ENCODE peak calls at places on chromosome 2, in eight cellular contexts. One of them, this sample, is unnamed.

GRCh38 chr2:3667151-3667631 is 9.2 kb downstream of the ALLC start:
- DNase-seq in GM23338: no peak
- DNase-seq in transverse colon: no peak
- DNase-seq in uterus: no peak
- DNase-seq in stomach: no peak
- DNase-seq in left ventricle myocardium inferior: no peak
- DNase-seq in tibial artery: no peak
- DNase-seq in PC-9: no peak
- DNase-seq in this sample: no peak

GRCh38 chr2:201697899-201698298 is 545 bp downstream of the MPP4 start:
- DNase-seq in PC-9: peak; percentile 14
- DNase-seq in left ventricle myocardium inferior: no peak
- DNase-seq in stomach: no peak
- DNase-seq in GM23338: no peak
- DNase-seq in transverse colon: no peak
- DNase-seq in uterus: no peak
- DNase-seq in tibial artery: no peak
- DNase-seq in this sample: no peak

GRCh38 chr2:159103411-159103810 is 135.0 kb downstream of the TANC1 start:
- DNase-seq in PC-9: no peak
- DNase-seq in left ventricle myocardium inferior: no peak
- DNase-seq in uterus: no peak
- DNase-seq in tibial artery: no peak
- DNase-seq in stomach: no peak
- DNase-seq in transverse colon: no peak
- DNase-seq in GM23338: no peak
- DNase-seq in this sample: no peak

GRCh38 chr2:136323212-136323611 is 205.3 kb upstream of the CXCR4 start:
- DNase-seq in uterus: no peak
- DNase-seq in transverse colon: no peak
- DNase-seq in left ventricle myocardium inferior: no peak
- DNase-seq in tibial artery: no peak
- DNase-seq in stomach: no peak
- DNase-seq in PC-9: no peak
- DNase-seq in GM23338: no peak
- DNase-seq in this sample: no peak

GRCh38 chr2:135052997-135053474 is 944 bp downstream of the RAB3GAP1 start:
- DNase-seq in left ventricle myocardium inferior: no peak
- DNase-seq in uterus: no peak
- DNase-seq in PC-9: no peak
- DNase-seq in GM23338: peak; percentile 8
- DNase-seq in stomach: no peak
- DNase-seq in transverse colon: no peak
- DNase-seq in tibial artery: no peak
- DNase-seq in this sample: peak; percentile 45

GRCh38 chr2:169363570-169364150 is 1.3 kb upstream of the LRP2 start:
- DNase-seq in tibial artery: no peak
- DNase-seq in transverse colon: peak; percentile 12
- DNase-seq in left ventricle myocardium inferior: no peak
- DNase-seq in uterus: no peak
- DNase-seq in GM23338: peak; percentile 53
- DNase-seq in stomach: no peak
- DNase-seq in PC-9: no peak
- DNase-seq in this sample: peak; percentile 77

GRCh38 chr2:105714141-105714540 is 30.6 kb upstream of the NCK2 start:
- DNase-seq in PC-9: no peak
- DNase-seq in tibial artery: no peak
- DNase-seq in GM23338: no peak
- DNase-seq in uterus: no peak
- DNase-seq in stomach: no peak
- DNase-seq in left ventricle myocardium inferior: no peak
- DNase-seq in transverse colon: no peak
- DNase-seq in this sample: no peak

GRCh38 chr2:94982156-94982555 is 43.4 kb upstream of the MAL start:
- DNase-seq in PC-9: no peak
- DNase-seq in transverse colon: no peak
- DNase-seq in tibial artery: no peak
- DNase-seq in GM23338: no peak
- DNase-seq in left ventricle myocardium inferior: no peak
- DNase-seq in uterus: no peak
- DNase-seq in stomach: no peak
- DNase-seq in this sample: no peak

GRCh38 chr2:88765154-88765948 is 73.9 kb downstream of the RPIA start:
- DNase-seq in uterus: no peak
- DNase-seq in PC-9: no peak
- DNase-seq in left ventricle myocardium inferior: no peak
- DNase-seq in GM23338: peak; percentile 84
- DNase-seq in stomach: peak; percentile 58
- DNase-seq in transverse colon: peak; percentile 72
- DNase-seq in tibial artery: no peak
- DNase-seq in this sample: peak; percentile 54

GRCh38 chr2:212052412-212053159 is 486.0 kb downstream of the ERBB4 start:
- DNase-seq in transverse colon: no peak
- DNase-seq in PC-9: no peak
- DNase-seq in stomach: no peak
- DNase-seq in left ventricle myocardium inferior: no peak
- DNase-seq in uterus: no peak
- DNase-seq in tibial artery: no peak
- DNase-seq in GM23338: no peak
- DNase-seq in this sample: no peak

GRCh38 chr2:156329922-156330726 is 2.4 kb downstream of the NR4A2 start:
- DNase-seq in GM23338: peak; percentile 42
- DNase-seq in PC-9: no peak
- DNase-seq in transverse colon: no peak
- DNase-seq in stomach: no peak
- DNase-seq in tibial artery: no peak
- DNase-seq in left ventricle myocardium inferior: no peak
- DNase-seq in uterus: no peak
- DNase-seq in this sample: no peak

GRCh38 chr2:54483426-54483825 is 27.3 kb downstream of the SPTBN1 start:
- DNase-seq in stomach: no peak
- DNase-seq in PC-9: peak; percentile 57
- DNase-seq in left ventricle myocardium inferior: no peak
- DNase-seq in tibial artery: no peak
- DNase-seq in GM23338: no peak
- DNase-seq in transverse colon: no peak
- DNase-seq in uterus: no peak
- DNase-seq in this sample: no peak

GRCh38 chr2:27049422-27050280 is 1.8 kb upstream of the AGBL5 start:
- DNase-seq in tibial artery: no peak
- DNase-seq in left ventricle myocardium inferior: no peak
- DNase-seq in stomach: no peak
- DNase-seq in transverse colon: peak; percentile 64
- DNase-seq in uterus: no peak
- DNase-seq in GM23338: peak; percentile 37
- DNase-seq in PC-9: no peak
- DNase-seq in this sample: peak; percentile 71

GRCh38 chr2:98446850-98447249 is 2.2 kb downstream of the INPP4A start:
- DNase-seq in GM23338: no peak
- DNase-seq in left ventricle myocardium inferior: no peak
- DNase-seq in uterus: no peak
- DNase-seq in PC-9: no peak
- DNase-seq in transverse colon: no peak
- DNase-seq in stomach: no peak
- DNase-seq in tibial artery: no peak
- DNase-seq in this sample: no peak

GRCh38 chr2:1889099-1889650 is 144.9 kb upstream of the PXDN start:
- DNase-seq in stomach: no peak
- DNase-seq in PC-9: no peak
- DNase-seq in transverse colon: no peak
- DNase-seq in tibial artery: no peak
- DNase-seq in left ventricle myocardium inferior: no peak
- DNase-seq in uterus: no peak
- DNase-seq in GM23338: no peak
- DNase-seq in this sample: no peak
- H3K27ac ChIP-seq in stomach: no peak overlapping the region
- H3K27ac ChIP-seq in PC-9: no peak overlapping the region
- H3K27ac ChIP-seq in transverse colon: no peak overlapping the region
- H3K27ac ChIP-seq in tibial artery: no peak overlapping the region
- H3K27ac ChIP-seq in left ventricle myocardium inferior: no peak overlapping the region
- H3K27ac ChIP-seq in uterus: no peak overlapping the region
- H3K27ac ChIP-seq in GM23338: no peak overlapping the region
- H3K27ac ChIP-seq in this sample: no peak overlapping the region

GRCh38 chr2:48529676-48530032 is 300 bp upstream of the STON1 start:
- DNase-seq in GM23338: no peak
- DNase-seq in PC-9: no peak
- DNase-seq in left ventricle myocardium inferior: no peak
- DNase-seq in uterus: peak; percentile 42
- DNase-seq in tibial artery: no peak
- DNase-seq in stomach: no peak
- DNase-seq in transverse colon: no peak
- DNase-seq in this sample: no peak

GRCh38 chr2:48531141-48531648 is 1.2 kb downstream of the STON1 start:
- DNase-seq in GM23338: peak; percentile 73
- DNase-seq in left ventricle myocardium inferior: no peak
- DNase-seq in PC-9: no peak
- DNase-seq in uterus: peak; percentile 68
- DNase-seq in tibial artery: no peak
- DNase-seq in stomach: no peak
- DNase-seq in transverse colon: no peak
- DNase-seq in this sample: no peak

GRCh38 chr2:48532824-48533223 is 2.9 kb downstream of the STON1 start:
- DNase-seq in transverse colon: no peak
- DNase-seq in PC-9: no peak
- DNase-seq in stomach: no peak
- DNase-seq in left ventricle myocardium inferior: no peak
- DNase-seq in tibial artery: no peak
- DNase-seq in uterus: no peak
- DNase-seq in GM23338: no peak
- DNase-seq in this sample: no peak

GRCh38 chr2:48530033-48530804 is at the start of gene STON1:
- DNase-seq in uterus: peak; percentile 74
- DNase-seq in transverse colon: peak; percentile 39
- DNase-seq in left ventricle myocardium inferior: peak; percentile 63
- DNase-seq in PC-9: peak; percentile 31
- DNase-seq in stomach: peak; percentile 30
- DNase-seq in GM23338: peak; percentile 60
- DNase-seq in tibial artery: peak; percentile 51
- DNase-seq in this sample: peak; percentile 50

DNA sequence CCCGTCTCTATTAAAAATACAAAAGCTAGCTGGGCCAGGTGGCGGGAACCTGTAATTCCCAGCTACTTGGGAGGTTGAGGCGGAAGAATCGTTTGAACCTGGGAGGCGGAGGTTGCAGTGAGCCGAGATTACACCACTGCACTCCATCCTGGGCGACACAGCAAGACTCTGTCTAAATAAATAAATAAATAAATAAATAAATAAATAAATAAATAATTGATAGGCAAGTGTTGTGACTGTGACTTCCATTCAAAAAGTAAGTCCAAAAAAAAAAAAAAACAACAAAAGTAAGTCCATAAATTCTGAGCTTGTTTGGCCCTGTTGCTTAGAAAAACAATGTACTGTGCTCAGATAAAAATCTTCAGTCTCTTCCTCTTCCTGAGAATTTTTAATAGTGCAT is 2.2 kb downstream of the STON1 start:
- DNase-seq in transverse colon: no peak
- DNase-seq in left ventricle myocardium inferior: no peak
- DNase-seq in PC-9: no peak
- DNase-seq in tibial artery: no peak
- DNase-seq in stomach: no peak
- DNase-seq in uterus: no peak
- DNase-seq in GM23338: no peak
- DNase-seq in this sample: no peak
- H3K4me3 ChIP-seq in transverse colon: no peak overlapping the region
- H3K4me3 ChIP-seq in left ventricle myocardium inferior: peak overlapping the region; percentile 94
- H3K4me3 ChIP-seq in PC-9: no peak overlapping the region
- H3K4me3 ChIP-seq in tibial artery: peak overlapping the region; percentile 79
- H3K4me3 ChIP-seq in stomach: peak overlapping the region; percentile 61
- H3K4me3 ChIP-seq in uterus: peak overlapping the region; percentile 96
- H3K4me3 ChIP-seq in GM23338: no peak overlapping the region
- H3K4me3 ChIP-seq in this sample: peak overlapping the region; percentile 76

DNA sequence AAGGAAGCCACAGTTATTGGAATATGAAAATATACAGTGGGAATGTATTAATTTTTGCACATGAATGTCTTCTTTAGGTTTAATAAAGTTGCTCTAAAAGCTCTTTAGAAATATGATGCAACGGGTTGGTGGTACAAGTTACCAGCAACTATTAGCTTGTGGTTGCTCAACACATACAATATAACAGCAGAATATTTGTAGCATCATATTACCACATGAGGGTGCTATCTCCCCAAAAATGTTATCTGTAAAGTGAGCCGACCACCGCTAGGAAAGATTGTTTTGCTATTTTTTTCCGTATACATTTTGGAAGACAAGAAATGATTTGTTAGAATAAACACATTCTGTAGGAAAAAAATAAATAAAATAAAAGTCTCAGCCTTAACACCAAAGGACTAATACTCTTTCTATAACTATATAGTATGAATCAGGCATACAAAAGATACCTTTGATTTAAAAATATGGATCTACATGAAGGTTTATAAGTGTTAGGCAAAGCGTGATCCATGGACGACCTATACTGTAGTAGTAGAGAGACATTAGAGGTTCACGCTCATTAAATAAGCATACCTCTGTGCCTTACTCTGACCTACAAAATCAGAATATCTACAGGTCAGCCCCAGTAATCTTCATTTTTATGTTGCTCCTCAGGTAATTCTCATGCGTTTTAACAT is 1110.7 kb upstream of the ACVR2A start:
- DNase-seq in stomach: no peak
- DNase-seq in transverse colon: no peak
- DNase-seq in GM23338: peak; percentile 74
- DNase-seq in PC-9: no peak
- DNase-seq in left ventricle myocardium inferior: no peak
- DNase-seq in tibial artery: no peak
- DNase-seq in uterus: no peak
- DNase-seq in this sample: no peak
- TF ChIP-seq CTCF in stomach: no peak
- TF ChIP-seq CTCF in transverse colon: peak; percentile 52
- TF ChIP-seq CTCF in GM23338: peak; percentile 80
- TF ChIP-seq CTCF in PC-9: peak; percentile 72
- TF ChIP-seq CTCF in left ventricle myocardium inferior: peak; percentile 58
- TF ChIP-seq CTCF in tibial artery: peak; percentile 34
- TF ChIP-seq CTCF in uterus: peak; percentile 52
- TF ChIP-seq CTCF in this sample: peak; percentile 49

DNA sequence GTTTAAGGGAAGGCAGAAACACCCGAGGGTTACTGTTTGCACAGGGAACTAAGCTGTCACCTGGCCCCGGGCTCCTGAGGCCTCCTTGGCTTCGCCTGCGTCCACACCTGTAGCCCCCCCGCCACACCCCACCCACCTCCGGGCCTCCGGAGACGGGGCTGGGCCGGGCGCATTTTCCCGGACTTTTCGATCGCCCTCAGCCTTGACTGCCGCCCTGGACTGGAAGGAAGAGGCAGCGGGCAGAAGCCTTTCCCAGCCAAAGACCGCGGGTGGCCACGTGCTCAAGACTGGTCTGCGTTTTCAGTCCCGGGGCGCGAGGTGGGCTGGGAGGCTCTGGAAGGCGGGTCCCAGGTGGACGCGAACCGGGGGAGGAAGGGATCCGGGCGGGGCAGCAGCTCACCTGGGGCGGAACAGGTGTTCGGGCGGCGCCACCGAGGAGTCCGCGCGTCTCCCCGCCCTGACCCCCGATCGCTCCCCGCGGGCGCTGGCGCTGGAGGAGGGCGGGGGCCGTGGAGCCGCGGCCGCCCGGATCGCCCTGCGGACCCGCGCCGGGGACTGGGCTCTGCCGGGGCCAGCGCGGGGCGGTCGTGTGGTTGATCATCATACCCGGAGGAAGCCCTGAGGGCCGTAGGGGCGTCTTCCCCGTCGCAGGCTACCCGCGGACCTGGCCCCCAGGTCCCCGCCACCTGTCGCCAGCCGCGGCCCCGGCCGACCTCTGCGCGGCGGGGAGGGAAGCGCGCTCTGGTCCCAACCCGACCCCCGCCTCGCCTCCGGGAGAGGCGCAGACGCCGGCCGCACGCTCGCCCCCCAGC is 3.2 kb downstream of the ID2 start:
- DNase-seq in uterus: peak; percentile 52
- DNase-seq in stomach: peak; percentile 60
- DNase-seq in PC-9: no peak
- DNase-seq in left ventricle myocardium inferior: peak; percentile 48
- DNase-seq in tibial artery: peak; percentile 64
- DNase-seq in GM23338: peak; percentile 72
- DNase-seq in transverse colon: peak; percentile 86
- DNase-seq in this sample: peak; percentile 79
- H3K27ac ChIP-seq in uterus: peak overlapping the region; percentile 85
- H3K27ac ChIP-seq in stomach: peak overlapping the region; percentile 84
- H3K27ac ChIP-seq in PC-9: no peak overlapping the region
- H3K27ac ChIP-seq in left ventricle myocardium inferior: peak overlapping the region; percentile 88
- H3K27ac ChIP-seq in tibial artery: peak overlapping the region; percentile 91
- H3K27ac ChIP-seq in GM23338: no peak overlapping the region
- H3K27ac ChIP-seq in transverse colon: peak overlapping the region; percentile 100
- H3K27ac ChIP-seq in this sample: peak overlapping the region; percentile 88